ENCODE peak calls at places on chromosome 20, in five cellular contexts. F is HS-27A; P is 8988T; B is CD8-positive, alpha-beta memory T cell; X is RWPE1. I is an unnamed sample.

GRCh38 chr20:35768731-35769664 is 2.8 kb upstream of the PHF20 start:
- DNase-seq in F (peak; percentile 87), B (peak; percentile 21), P (no peak), X (peak; percentile 99), I (peak; percentile 12)

GRCh38 chr20:47188540-47188939 is 168.0 kb downstream of the ZMYND8 start:
- DNase-seq in B (no peak), X (no peak), P (no peak), F (no peak), I (no peak)

GRCh38 chr20:47350691-47351545 is 5.6 kb downstream of the ZMYND8 start:
- DNase-seq in X (no peak), P (no peak), B (no peak), F (no peak), I (no peak)

GRCh38 chr20:63782521-63782971 is 43.0 kb downstream of the SLC2A4RG start:
- DNase-seq in F (no peak), B (no peak), P (no peak), X (no peak), I (no peak)

GRCh38 chr20:38883081-38883980 is 42.9 kb upstream of the FAM83D start:
- DNase-seq in B (no peak), F (no peak), P (no peak), X (no peak), I (no peak)

GRCh38 chr20:1904160-1904559 is 9.0 kb downstream of the SIRPA start:
- DNase-seq in B (no peak), F (no peak), P (no peak), X (no peak), I (no peak)

GRCh38 chr20:47019106-47019824 is 124.6 kb downstream of the EYA2 start:
- DNase-seq in B (no peak), F (no peak), X (no peak), P (no peak), I (no peak)

GRCh38 chr20:47125553-47126373 is 230.7 kb downstream of the ZMYND8 start:
- DNase-seq in B (no peak), P (no peak), X (peak; percentile 93), F (no peak), I (no peak)

GRCh38 chr20:34281177-34281576 is 22.0 kb downstream of the AHCY start:
- DNase-seq in B (no peak), X (no peak), F (no peak), P (no peak), I (no peak)

GRCh38 chr20:14984768-14985622 is 647.6 kb upstream of the FLRT3 start:
- DNase-seq in X (no peak), B (no peak), P (no peak), F (no peak), I (no peak)

GRCh38 chr20:34538671-34539123 is 19.8 kb upstream of the MAP1LC3A start:
- DNase-seq in X (peak; percentile 42), B (peak; percentile 38), P (no peak), F (no peak), I (no peak)

GRCh38 chr20:57932227-57932864 is 222.5 kb upstream of the PMEPA1 start:
- DNase-seq in B (no peak), F (no peak), P (no peak), X (no peak), I (no peak)

I was measured in activated effector memory CD4-positive, alpha-beta T cell treated with Interleukin-2 at 50 U/mL for 16 hours.